ENCODE peak calls at places on chromosomes 4 and X, in six cellular contexts. G, J, K, P, X and I are unnamed samples.

GRCh38 chr4:103098746-103099421 is 750 bp downstream of the BDH2 start:
- DNase-seq in X (no peak), J (peak), K (no peak), G (no peak), P (no peak), I (peak)

GRCh38 chrX:69238960-69239231 is 73.6 kb upstream of the PJA1 start:
- DNase-seq in K (no peak), G (no peak), P (no peak), X (no peak), J (no peak), I (no peak)

GRCh38 chr4:183284965-183285364 is 35.1 kb downstream of the CLDN22 start:
- DNase-seq in K (no peak), G (no peak), X (no peak), J (no peak), P (no peak), I (no peak)

GRCh38 chr4:89572224-89572858 is 264.6 kb downstream of the SNCA start:
- DNase-seq in J (peak), K (no peak), P (no peak), G (no peak), X (no peak), I (peak)

GRCh38 chrX:11470231-11470630 is 177.0 kb downstream of the AMELX start:
- DNase-seq in X (no peak), G (no peak), J (no peak), K (no peak), P (no peak), I (peak)

GRCh38 chrX:5998901-5999300 is 229.8 kb downstream of the NLGN4X start:
- DNase-seq in G (no peak), K (no peak), X (no peak), J (no peak), P (no peak), I (no peak)

GRCh38 chr4:143558286-143558685 is 44.8 kb downstream of the SMARCA5 start:
- DNase-seq in G (no peak), K (no peak), P (no peak), J (no peak), X (no peak), I (no peak)

GRCh38 chr4:33072340-33073089 is 2352.3 kb downstream of the PCDH7 start:
- DNase-seq in G (no peak), X (no peak), K (no peak), J (no peak), P (no peak), I (peak)

GRCh38 chr4:39732728-39733127 is 34.8 kb downstream of the UBE2K start:
- DNase-seq in G (no peak), X (no peak), P (no peak), K (no peak), J (no peak), I (peak)

GRCh38 chr4:84681488-84682274 is 98.8 kb downstream of the CDS1 start:
- DNase-seq in G (no peak), X (no peak), P (no peak), K (no peak), J (peak), I (peak)

GRCh38 chrX:16993791-16994318 is 47.4 kb downstream of the REPS2 start:
- DNase-seq in P (no peak), K (no peak), J (no peak), X (no peak), G (no peak), I (no peak)

GRCh38 chr4:8897768-8898167 is 26.1 kb upstream of the HMX1 start:
- DNase-seq in X (peak), G (no peak), J (no peak), K (no peak), P (no peak), I (no peak)

GRCh38 chrX:17692709-17693346 is 44.5 kb upstream of the SCML1 start:
- DNase-seq in P (no peak), K (no peak), J (no peak), G (no peak), X (no peak), I (peak)

GRCh38 chr4:26372525-26373172 is 51.8 kb downstream of the RBPJ start:
- DNase-seq in K (no peak), G (no peak), X (no peak), J (peak), P (peak), I (peak)

GRCh38 chr4:152190907-152191306 is 345.0 kb downstream of the FBXW7 start:
- DNase-seq in J (no peak), K (no peak), P (no peak), X (no peak), G (no peak), I (no peak)

GRCh38 chr4:181685461-181685860 is 557.7 kb upstream of the TENM3 start:
- DNase-seq in G (no peak), K (no peak), X (no peak), J (no peak), P (no peak), I (peak)

GRCh38 chr4:76108467-76109181 is 34.1 kb downstream of the ART3 start:
- DNase-seq in X (no peak), J (no peak), P (no peak), K (no peak), G (no peak), I (peak)

GRCh38 chr4:173529505-173530325 is at the start of gene HAND2:
- DNase-seq in G (no peak), K (no peak), P (peak), X (no peak), J (peak), I (peak)

GRCh38 chr4:104211657-104212056 is 283.0 kb downstream of the CXXC4 start:
- DNase-seq in K (no peak), P (no peak), G (no peak), X (no peak), J (no peak), I (no peak)

GRCh38 chrX:96722793-96723192 is 38.2 kb downstream of the DIAPH2 start:
- DNase-seq in K (no peak), J (no peak), G (no peak), P (no peak), X (no peak), I (no peak)

GRCh38 chr4:98745372-98745771 is 87.0 kb upstream of the TSPAN5 start:
- DNase-seq in J (no peak), G (no peak), P (peak), K (no peak), X (no peak), I (peak)
- TF ChIP-seq CTCF in J (no peak), G (no peak), P (no peak), K (peak), X (no peak), I (peak)

GRCh38 chrX:65821721-65822496 is 154.5 kb downstream of the MSN start:
- DNase-seq in K (peak), J (no peak), G (no peak), X (peak), P (no peak), I (no peak)
- H3K4me3 ChIP-seq in K (peak), J (no peak), G (no peak), X (peak), P (no peak), I (no peak)

GRCh38 chr4:5399790-5400421 is 308.5 kb downstream of the EVC2 start:
- DNase-seq in K (no peak), X (no peak), J (peak), G (no peak), P (peak), I (peak)
- TF ChIP-seq CTCF in K (peak), X (peak), J (peak), G (no peak), P (peak), I (peak)

GRCh38 chr4:158169931-158170690 is 2.7 kb downstream of the GASK1B start:
- DNase-seq in K (no peak), X (no peak), G (no peak), J (no peak), P (no peak), I (peak)

GRCh38 chr4:158172196-158172557 is 648 bp downstream of the GASK1B start:
- DNase-seq in J (no peak), K (no peak), X (no peak), P (no peak), G (no peak), I (peak)

GRCh38 chr4:158171456-158171790 is 1.4 kb downstream of the GASK1B start:
- DNase-seq in J (no peak), K (no peak), G (no peak), X (no peak), P (no peak), I (no peak)

GRCh38 chr4:158170691-158171455 is 2.0 kb downstream of the GASK1B start:
- DNase-seq in X (peak), G (peak), P (peak), J (peak), K (peak), I (peak)

DNA sequence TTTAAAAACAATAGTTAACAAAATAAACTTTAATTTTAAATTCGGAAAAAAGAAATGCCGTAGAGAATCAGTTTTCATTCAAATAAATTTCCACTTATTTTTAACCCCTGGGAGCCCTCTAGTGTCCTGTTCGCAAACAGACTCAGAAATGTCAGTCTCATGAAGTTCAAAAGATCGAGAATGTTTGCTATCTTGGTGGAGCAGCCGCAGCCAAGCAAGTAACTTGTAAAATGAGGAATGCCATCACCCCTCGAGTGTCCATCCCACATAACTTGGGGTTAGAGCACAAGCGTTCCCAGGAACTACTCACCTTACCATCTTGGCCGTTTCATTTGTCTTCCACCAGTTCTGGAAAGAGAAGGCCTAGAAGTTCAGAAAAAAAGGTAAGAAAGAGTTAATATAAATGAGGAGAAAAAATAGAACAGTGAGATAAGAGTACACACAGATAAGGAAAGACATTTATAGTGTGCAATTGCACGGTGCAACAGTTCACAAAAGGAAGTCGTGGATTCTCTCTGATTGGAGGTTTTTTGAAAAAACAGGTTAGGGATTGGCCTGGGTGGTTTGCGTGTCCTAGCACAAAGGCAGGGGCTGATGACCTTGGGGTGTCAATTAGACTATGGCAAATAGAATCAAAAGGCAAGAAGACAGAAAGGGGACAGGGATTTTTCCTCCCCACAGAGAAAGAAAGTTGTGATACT is at the start of gene GASK1B:
- DNase-seq in X (no peak), J (peak), K (no peak), P (peak), G (no peak), I (peak)
- H3K4me3 ChIP-seq in X (peak), J (peak), K (peak), P (peak), G (no peak), I (peak)

GRCh38 chrX:154547245-154548027 is at the start of gene IKBKG:
- DNase-seq in J (peak), X (peak), P (peak), K (peak), G (peak), I (peak)

GRCh38 chrX:154545673-154546274 is 872 bp downstream of the G6PD start:
- DNase-seq in X (no peak), G (no peak), P (no peak), J (no peak), K (no peak), I (no peak)

GRCh38 chrX:154548028-154548316 is 552 bp downstream of the IKBKG start:
- DNase-seq in K (no peak), J (no peak), P (no peak), X (no peak), G (no peak), I (peak)

GRCh38 chrX:154544885-154545284 is 1.8 kb downstream of the G6PD start:
- DNase-seq in X (no peak), J (no peak), G (no peak), K (no peak), P (no peak), I (no peak)

DNA sequence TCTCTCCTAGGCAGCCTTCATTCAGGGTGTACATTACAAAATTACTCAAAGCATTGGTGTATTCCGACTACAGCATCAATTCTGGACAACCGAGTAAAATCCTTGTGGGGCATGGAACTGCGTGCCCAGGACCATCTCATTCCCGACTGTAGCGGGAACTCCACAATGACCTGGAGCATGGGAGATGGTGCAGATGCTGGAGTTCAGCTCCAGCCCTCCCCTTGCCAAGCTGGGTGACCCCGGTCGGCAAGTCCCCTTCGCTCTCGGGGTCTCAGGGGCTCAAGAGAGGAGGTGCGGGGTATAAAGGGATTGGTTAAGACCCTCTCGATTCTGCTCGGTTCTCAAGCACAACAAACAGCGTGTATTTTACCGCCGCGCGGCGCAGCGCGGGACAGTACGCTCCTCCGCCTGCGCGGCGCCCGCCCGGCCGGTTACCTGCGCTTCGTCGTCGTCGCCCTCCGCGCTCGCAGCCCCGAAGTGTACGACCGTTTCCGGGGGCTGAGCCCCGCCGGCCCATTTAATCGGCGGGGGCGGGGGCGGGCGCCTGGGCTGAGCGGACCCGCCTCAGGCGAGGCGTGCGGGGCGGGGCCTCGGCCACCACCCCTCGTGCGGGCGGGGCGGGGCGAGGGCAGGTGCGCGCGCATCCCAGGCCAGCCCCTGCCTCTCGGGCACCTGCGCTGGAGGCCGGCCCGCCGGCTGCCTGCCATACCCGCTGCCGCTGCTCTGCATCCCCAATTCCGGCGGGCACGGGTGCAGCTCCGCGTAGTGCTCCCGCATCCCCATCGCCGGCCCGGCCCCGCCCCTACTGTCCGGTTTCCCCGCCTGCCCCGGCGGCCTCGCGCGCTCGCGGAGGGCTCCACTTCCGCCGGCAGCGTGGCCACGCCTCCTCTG is at the start of gene G6PD:
- DNase-seq in J (peak), G (no peak), X (peak), P (peak), K (no peak), I (peak)
- TF ChIP-seq CTCF in J (no peak), G (no peak), X (no peak), P (peak), K (no peak), I (no peak)